ENCODE peak calls at places on chromosomes 13 and 19, in seven cellular contexts. O is K562, K is H1, D is GM12878, B is HCT116, G is SK-N-SH, J is HepG2. C is an unnamed sample.

GRCh38 chr13:81393686-81394085 is 1052.8 kb upstream of the SPRY2 start:
- DNase-seq in J (no peak), K (no peak), D (no peak), G (no peak), O (no peak), B (no peak), C (no peak)

GRCh38 chr19:42282036-42282762 is 13.1 kb downstream of the CIC start:
- DNase-seq in D (no peak), K (peak; percentile 68), J (no peak), B (no peak), O (no peak), G (no peak), C (no peak)

GRCh38 chr13:99123101-99124045 is 77.3 kb upstream of the UBAC2 start:
- DNase-seq in O (no peak), G (no peak), D (no peak), J (no peak), K (no peak), B (no peak), C (no peak)

GRCh38 chr13:85693889-85694511 is 105.2 kb downstream of the SLITRK6 start:
- DNase-seq in O (no peak), G (no peak), J (no peak), D (no peak), B (no peak), K (no peak), C (no peak)

GRCh38 chr19:29410974-29411615 is 114.7 kb upstream of the VSTM2B start:
- DNase-seq in O (no peak), J (no peak), D (no peak), B (no peak), G (no peak), K (no peak), C (no peak)

GRCh38 chr19:5231857-5232503 is 108.6 kb downstream of the PTPRS start:
- DNase-seq in B (no peak), J (no peak), O (no peak), G (no peak), K (no peak), D (no peak), C (no peak)

GRCh38 chr13:93690139-93690538 is 463.5 kb downstream of the GPC6 start:
- DNase-seq in D (no peak), G (no peak), J (peak; percentile 10), K (no peak), B (no peak), O (no peak), C (no peak)

GRCh38 chr13:74077375-74077774 is 56.8 kb downstream of the KLF12 start:
- DNase-seq in G (no peak), D (no peak), B (no peak), O (no peak), K (no peak), J (no peak), C (no peak)

GRCh38 chr13:40118337-40118736 is 462.9 kb downstream of the COG6 start:
- DNase-seq in O (no peak), J (no peak), G (no peak), B (no peak), D (no peak), K (no peak), C (no peak)

GRCh38 chr13:107244241-107244640 is 676.3 kb upstream of the ARGLU1 start:
- DNase-seq in K (no peak), J (no peak), O (no peak), B (no peak), G (no peak), D (no peak), C (no peak)

GRCh38 chr13:39960206-39960605 is 304.7 kb downstream of the COG6 start:
- DNase-seq in O (no peak), D (no peak), K (no peak), J (no peak), G (no peak), B (no peak), C (no peak)

GRCh38 chr13:95660981-95661581 is 15.9 kb upstream of the DNAJC3 start:
- DNase-seq in G (peak; percentile 39), O (peak; percentile 12), K (no peak), B (peak; percentile 28), J (peak; percentile 51), D (no peak), C (no peak)

GRCh38 chr19:16586477-16586871 is 14.3 kb upstream of the SLC35E1 start:
- DNase-seq in B (no peak), O (no peak), G (no peak), J (no peak), K (no peak), D (no peak), C (no peak)

GRCh38 chr19:31658993-31659896 is 310.0 kb upstream of the TSHZ3 start:
- DNase-seq in D (no peak), J (no peak), O (no peak), G (no peak), B (no peak), K (no peak), C (no peak)

GRCh38 chr13:91045351-91046034 is 302.0 kb upstream of the MIR17HG start:
- DNase-seq in D (no peak), K (no peak), O (no peak), G (peak; percentile 12), J (no peak), B (peak; percentile 12), C (peak; percentile 4)

GRCh38 chr19:35797663-35798062 is 15.0 kb downstream of the PRODH2 start:
- DNase-seq in G (no peak), K (peak; percentile 82), J (no peak), D (no peak), O (peak; percentile 27), B (no peak), C (no peak)

GRCh38 chr19:38691938-38692457 is 44.5 kb downstream of the ACTN4 start:
- DNase-seq in O (no peak), B (peak; percentile 78), K (no peak), G (peak; percentile 89), J (no peak), D (no peak), C (no peak)

GRCh38 chr13:25037057-25037813 is 58.7 kb upstream of the PABPC3 start:
- DNase-seq in G (peak; percentile 62), J (peak; percentile 52), D (no peak), O (peak; percentile 17), K (peak; percentile 64), B (peak; percentile 55), C (peak; percentile 75)

GRCh38 chr19:51211833-51212232 is 13.0 kb upstream of the CD33 start:
- DNase-seq in J (no peak), O (no peak), D (no peak), B (no peak), G (no peak), K (no peak), C (no peak)

GRCh38 chr13:80276371-80277289 is 64.3 kb downstream of the SPRY2 start:
- DNase-seq in J (peak; percentile 15), G (no peak), O (no peak), K (no peak), D (no peak), B (no peak), C (no peak)

GRCh38 chr19:37333457-37333856 is 37.4 kb upstream of the ZNF527 start:
- DNase-seq in O (no peak), D (no peak), B (no peak), J (no peak), G (no peak), K (no peak), C (no peak)

GRCh38 chr19:37334179-37335071 is 36.5 kb upstream of the ZNF527 start:
- DNase-seq in D (peak; percentile 71), G (peak; percentile 89), O (peak; percentile 13), J (no peak), B (no peak), K (peak; percentile 90), C (peak; percentile 89)

GRCh38 chr19:37332839-37333238 is 38.1 kb upstream of the ZNF527 start:
- DNase-seq in B (no peak), D (no peak), O (no peak), J (no peak), G (no peak), K (no peak), C (no peak)

DNA sequence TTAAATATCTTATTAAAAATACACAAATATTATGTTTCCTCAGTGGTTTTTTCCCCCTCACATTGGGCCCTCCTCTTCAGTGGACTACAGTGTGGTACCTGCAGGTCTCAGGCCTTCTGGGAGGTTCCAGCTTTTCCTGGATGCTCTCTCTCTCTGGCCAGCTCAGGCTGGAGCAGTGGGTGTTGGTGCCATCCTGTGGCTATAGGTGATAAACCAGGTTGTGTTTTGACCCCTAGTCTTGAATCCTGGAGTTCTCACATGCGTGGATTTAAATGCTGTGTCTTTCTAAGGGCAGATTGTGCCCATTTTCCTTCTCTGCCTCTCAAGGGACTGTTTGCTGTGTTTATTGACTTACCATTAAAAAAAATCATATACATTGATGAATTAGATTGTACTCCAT is 41.2 kb upstream of the ZNF527 start:
- DNase-seq in D (no peak), G (peak; percentile 32), J (peak; percentile 32), K (no peak), B (no peak), O (no peak), C (no peak)
- TF ChIP-seq JUND in D (no peak), G (no peak), J (no peak), K (no peak), B (no peak), O (no peak), C (no peak)

DNA sequence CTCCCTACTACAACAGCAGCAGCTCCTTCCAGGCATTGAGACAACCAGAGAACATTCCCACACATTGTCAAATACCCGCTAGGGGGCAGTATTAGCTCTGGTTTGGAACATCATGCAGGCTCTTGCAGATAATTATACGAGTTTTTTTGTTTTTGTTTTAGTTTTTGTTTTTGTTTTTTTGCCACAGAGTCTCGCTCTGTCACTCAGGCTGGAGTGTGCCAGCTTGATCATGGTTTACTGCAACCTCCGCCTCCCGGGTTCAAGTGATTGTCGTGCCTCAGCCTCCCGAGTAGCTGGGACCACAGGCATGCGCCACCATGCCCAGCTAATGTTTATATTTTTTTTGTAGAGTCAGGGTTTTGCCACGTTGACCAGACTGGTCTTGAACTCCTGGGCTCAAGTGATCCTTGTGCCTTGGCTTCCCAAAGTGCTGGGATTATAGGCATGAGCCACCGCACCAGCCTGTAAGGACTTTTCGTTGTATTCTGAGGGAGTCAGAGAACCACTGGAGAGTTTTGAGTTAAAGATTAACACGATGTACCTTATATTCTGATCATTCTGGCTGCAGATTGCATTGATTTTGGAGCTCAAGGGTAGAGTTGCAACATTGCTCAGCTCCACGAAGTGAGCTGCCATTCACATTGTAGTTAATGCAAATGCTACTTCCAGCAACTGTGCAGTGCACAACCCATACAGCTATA is 41.7 kb upstream of the CEACAM20 start:
- DNase-seq in D (no peak), B (peak; percentile 76), J (peak; percentile 80), O (peak; percentile 67), K (peak; percentile 80), G (peak; percentile 61), C (peak; percentile 38)
- TF ChIP-seq JUND in D (no peak), B (no peak), J (no peak), O (no peak), K (no peak), G (no peak), C (no peak)

DNA sequence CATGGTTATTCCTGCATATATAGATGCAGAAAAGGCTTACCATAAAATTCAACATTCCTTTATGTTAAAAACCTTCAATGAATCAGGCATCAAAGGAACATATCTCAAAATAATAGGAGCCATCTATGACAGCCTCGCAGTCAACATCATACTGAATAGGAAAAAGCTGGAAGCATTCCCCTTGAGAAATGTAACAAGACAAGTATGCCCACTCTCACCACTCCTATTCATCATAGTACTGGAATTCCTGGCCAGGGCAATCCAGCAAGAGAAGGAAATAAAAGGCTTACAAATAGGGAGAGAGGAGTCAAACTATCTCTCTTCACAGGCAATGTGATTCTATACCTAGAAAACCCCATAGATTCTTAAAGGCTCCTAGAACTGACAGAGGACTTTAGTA is 179.7 kb upstream of the HTR2A start:
- DNase-seq in J (no peak), G (no peak), D (no peak), O (no peak), K (no peak), B (no peak), C (no peak)
- TF ChIP-seq JUND in J (no peak), G (no peak), D (no peak), O (no peak), K (no peak), B (no peak), C (no peak)

GRCh38 chr13:66887088-66887487 is 343.0 kb downstream of the PCDH9 start:
- DNase-seq in K (no peak), J (no peak), G (peak; percentile 8), B (no peak), O (no peak), D (peak; percentile 13), C (no peak)
- TF ChIP-seq JUND in K (no peak), J (no peak), G (no peak), B (no peak), O (no peak), D (no peak), C (no peak)

C was measured in T47D.